ENCODE peak calls at places on chromosomes 4 and X, in four cellular contexts. B, H, F and I are unnamed samples.

GRCh38 chr4:89807441-89808140 is 29.4 kb downstream of the SNCA start:
- DNase-seq in B (no peak), H (no peak), F (no peak), I (no peak)

GRCh38 chr4:156946508-156947197 is 24.9 kb downstream of the PDGFC start:
- DNase-seq in H (peak; percentile 94), F (no peak), B (no peak), I (no peak)

GRCh38 chr4:107603430-107603829 is 116.6 kb downstream of the PAPSS1 start:
- DNase-seq in F (no peak), H (peak; percentile 25), B (no peak), I (no peak)

GRCh38 chr4:147924604-147925412 is 192.9 kb downstream of the ARHGAP10 start:
- DNase-seq in H (peak; percentile 38), F (peak; percentile 81), B (peak; percentile 36), I (no peak)

GRCh38 chr4:102569200-102569599 is 68.0 kb downstream of the NFKB1 start:
- DNase-seq in H (no peak), B (no peak), F (no peak), I (no peak)

GRCh38 chrX:72003811-72004750 is 93.4 kb downstream of the NHSL2 start:
- DNase-seq in H (peak; percentile 42), B (no peak), F (peak; percentile 90), I (no peak)

GRCh38 chrX:13627306-13627705 is 25.6 kb upstream of the TCEANC start:
- DNase-seq in B (no peak), H (no peak), F (no peak), I (no peak)

GRCh38 chr4:38190717-38191178 is 230.6 kb downstream of the PTTG2 start:
- DNase-seq in B (no peak), F (no peak), H (peak; percentile 53), I (no peak)

GRCh38 chrX:134026732-134027311 is 41.4 kb upstream of the GPC3 start:
- DNase-seq in H (peak; percentile 56), F (peak; percentile 83), B (peak; percentile 49), I (peak; percentile 41)

GRCh38 chr4:69708211-69708610 is 52.2 kb downstream of the SULT1B1 start:
- DNase-seq in B (no peak), H (peak; percentile 30), F (no peak), I (no peak)

GRCh38 chr4:84342161-84342560 is 156.9 kb downstream of the NKX6-1 start:
- DNase-seq in H (no peak), F (no peak), B (no peak), I (no peak)

GRCh38 chr4:88792821-88793220 is 95.2 kb upstream of the NAP1L5 start:
- DNase-seq in B (no peak), F (no peak), H (peak; percentile 11), I (no peak)

GRCh38 chrX:10288400-10288799 is 131.6 kb downstream of the CLCN4 start:
- DNase-seq in H (peak; percentile 15), B (no peak), F (no peak), I (no peak)

GRCh38 chr4:40888916-40889315 is 139.2 kb downstream of the NSUN7 start:
- DNase-seq in B (no peak), F (no peak), H (no peak), I (no peak)

GRCh38 chrX:46588263-46588662 is 14.7 kb downstream of the CHST7 start:
- DNase-seq in F (peak; percentile 60), B (no peak), H (peak; percentile 22), I (no peak)

GRCh38 chr4:31078661-31079060 is 358.5 kb downstream of the PCDH7 start:
- DNase-seq in H (no peak), F (no peak), B (no peak), I (no peak)

GRCh38 chr4:71415491-71415890 is 76.7 kb downstream of the SLC4A4 start:
- DNase-seq in B (no peak), F (no peak), H (peak; percentile 67), I (no peak)

GRCh38 chr4:100017627-100018310 is 67.7 kb upstream of the H2AZ1 start:
- DNase-seq in F (no peak), B (no peak), H (peak; percentile 83), I (no peak)

GRCh38 chrX:30939928-30940327 is 50.9 kb upstream of the TAB3 start:
- DNase-seq in H (no peak), B (no peak), F (no peak), I (no peak)

GRCh38 chr4:78152795-78153194 is 95.7 kb downstream of the FRAS1 start:
- DNase-seq in H (no peak), B (no peak), F (no peak), I (no peak)

GRCh38 chrX:110055616-110056015 is 52.7 kb downstream of the TMEM164 start:
- DNase-seq in H (no peak), F (no peak), B (no peak), I (no peak)

GRCh38 chrX:68043713-68044438 is 389.4 kb downstream of the OPHN1 start:
- DNase-seq in H (no peak), F (no peak), B (no peak), I (peak; percentile 91)

GRCh38 chrX:79477691-79478090 is 110.6 kb upstream of the ITM2A start:
- DNase-seq in H (peak; percentile 12), B (no peak), F (no peak), I (no peak)

GRCh38 chr4:8209176-8209874 is 10.2 kb downstream of the SH3TC1 start:
- DNase-seq in H (no peak), B (no peak), F (no peak), I (no peak)

GRCh38 chr4:75724867-75725724 is 719 bp downstream of the USO1 start:
- DNase-seq in F (peak; percentile 86), B (peak; percentile 69), H (peak; percentile 56), I (peak; percentile 85)

GRCh38 chr4:186069734-186070133 is 778 bp downstream of the TLR3 start:
- DNase-seq in H (no peak), B (no peak), F (no peak), I (no peak)

GRCh38 chrX:107117993-107118321 is 665 bp downstream of the RBM41 start:
- DNase-seq in B (peak; percentile 0), H (no peak), F (no peak), I (peak; percentile 55)

GRCh38 chr4:176123710-176124407 is 58.2 kb downstream of the WDR17 start:
- DNase-seq in F (peak; percentile 73), H (peak; percentile 43), B (peak; percentile 6), I (peak; percentile 84)

GRCh38 chrX:24210190-24210589 is 60.7 kb downstream of the ZFX start:
- DNase-seq in B (no peak), H (no peak), F (no peak), I (no peak)
- H3K36me3 ChIP-seq in B (peaks cover 9% of the 10 kb centered on the region), H (peaks cover 48% of the 10 kb centered on the region), F (peaks cover 35% of the 10 kb centered on the region), I (peaks cover 3% of the 10 kb centered on the region)

GRCh38 chrX:39911278-39911897 is 186.4 kb downstream of the BCOR start:
- DNase-seq in H (no peak), F (no peak), B (no peak), I (no peak)

GRCh38 chrX:39910651-39911050 is 187.1 kb downstream of the BCOR start:
- DNase-seq in H (no peak), F (no peak), B (no peak), I (no peak)

GRCh38 chrX:39912126-39912525 is 185.6 kb downstream of the BCOR start:
- DNase-seq in B (no peak), H (no peak), F (no peak), I (no peak)

GRCh38 chrX:39907964-39908616 is 189.7 kb downstream of the BCOR start:
- DNase-seq in F (peak; percentile 82), B (no peak), H (peak; percentile 94), I (no peak)

DNA sequence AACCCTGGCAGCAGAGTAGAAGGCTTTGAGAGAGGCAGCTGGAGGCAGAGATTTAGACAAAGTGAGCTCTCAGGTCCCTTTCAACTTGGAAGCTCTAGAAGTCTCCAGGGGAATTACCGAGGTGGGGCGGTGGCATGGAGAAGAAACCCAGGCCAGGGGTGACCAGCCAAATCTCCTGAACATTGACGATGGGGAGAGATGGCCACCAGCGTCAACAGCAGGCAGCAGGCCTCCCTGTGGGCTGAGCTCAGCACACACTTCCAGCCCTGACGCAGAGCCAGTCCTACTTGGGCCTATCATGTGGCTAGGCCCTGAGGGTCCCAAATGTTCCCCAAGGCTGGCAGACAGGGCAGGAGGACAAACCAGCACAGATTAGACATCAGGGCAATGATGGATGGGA is 187.8 kb downstream of the BCOR start:
- DNase-seq in H (no peak), F (no peak), B (no peak), I (no peak)
- H3K9ac ChIP-seq in H (no peak overlapping the region), F (no peak overlapping the region), B (no peak overlapping the region), I (no peak overlapping the region)

GRCh38 chr4:173252024-173252935 is 81.9 kb downstream of the HMGB2 start:
- DNase-seq in H (peak; percentile 97), F (no peak), B (no peak), I (peak; percentile 95)
- H3K4me1 ChIP-seq in H (peaks cover 17% of the 10 kb centered on the region), F (no peaks in the 10 kb centered on the region), B (peaks cover 8% of the 10 kb centered on the region), I (peaks cover 38% of the 10 kb centered on the region)

GRCh38 chr4:48538358-48538757 is 48.3 kb downstream of the ZAR1 start:
- DNase-seq in H (no peak), B (no peak), F (no peak), I (no peak)

GRCh38 chr4:48546336-48546735 is 56.3 kb downstream of the ZAR1 start:
- DNase-seq in H (peak; percentile 39), F (peak; percentile 65), B (peak; percentile 23), I (peak; percentile 37)

GRCh38 chr4:48542888-48543287 is 52.8 kb downstream of the ZAR1 start:
- DNase-seq in H (no peak), B (no peak), F (no peak), I (no peak)

GRCh38 chr4:48543796-48544195 is 53.7 kb downstream of the ZAR1 start:
- DNase-seq in F (no peak), H (no peak), B (no peak), I (no peak)
- H3K36me3 ChIP-seq in F (peaks cover 74% of the 10 kb centered on the region), H (peaks cover 25% of the 10 kb centered on the region), B (peaks cover 18% of the 10 kb centered on the region), I (peaks cover 8% of the 10 kb centered on the region)

GRCh38 chr4:87076690-87077358 is 142.0 kb downstream of the AFF1 start:
- DNase-seq in F (no peak), B (no peak), H (no peak), I (no peak)

GRCh38 chr4:87078987-87079469 is 141.4 kb downstream of the KLHL8 start:
- DNase-seq in B (no peak), F (no peak), H (no peak), I (no peak)

GRCh38 chr4:87079967-87080366 is 140.5 kb downstream of the KLHL8 start:
- DNase-seq in F (no peak), H (no peak), B (no peak), I (no peak)

GRCh38 chr4:87075876-87076275 is 141.1 kb downstream of the AFF1 start:
- DNase-seq in F (no peak), H (no peak), B (no peak), I (no peak)

DNA sequence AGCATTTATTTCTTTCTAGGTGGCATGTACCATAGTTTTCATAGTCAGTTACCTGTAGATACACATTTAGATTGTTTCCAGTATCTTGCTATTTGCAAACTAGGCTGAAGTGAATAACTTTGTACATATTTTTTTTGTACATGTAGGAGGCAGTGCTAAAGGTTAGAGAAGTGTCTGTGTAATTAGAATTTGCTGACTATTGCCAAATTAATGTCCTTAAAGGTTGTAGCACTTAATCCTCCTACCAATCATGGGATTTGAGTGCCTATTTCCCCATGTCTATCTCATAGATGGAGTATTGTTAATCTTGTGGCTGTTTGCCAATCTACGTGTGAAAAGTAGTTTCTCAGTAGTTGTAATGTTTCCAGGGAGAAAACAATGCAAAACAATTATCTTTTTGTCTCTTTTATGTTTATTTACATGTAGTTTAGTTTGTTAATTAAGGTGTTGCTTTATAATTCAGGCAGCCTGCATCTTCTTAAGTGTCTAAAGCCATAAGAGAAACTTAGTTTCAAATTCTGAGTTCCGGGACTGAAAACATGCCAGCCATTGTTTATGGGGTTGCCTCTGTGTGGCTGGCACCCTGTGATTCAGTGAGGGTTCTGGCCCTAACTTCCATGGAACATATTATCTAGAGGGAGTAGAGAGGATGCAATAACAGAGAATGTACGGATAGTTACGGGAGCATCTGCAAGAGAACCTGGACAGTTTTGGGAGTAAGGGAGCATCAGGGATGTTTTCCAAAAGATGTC is 142.4 kb downstream of the KLHL8 start:
- DNase-seq in B (no peak), H (no peak), F (no peak), I (no peak)
- H3K9ac ChIP-seq in B (no peak overlapping the region), H (no peak overlapping the region), F (no peak overlapping the region), I (no peak overlapping the region)

GRCh38 chr4:11178433-11178832 is 250.3 kb downstream of the HS3ST1 start:
- DNase-seq in H (no peak), B (no peak), F (no peak), I (no peak)
- H3K4me1 ChIP-seq in H (no peaks in the 10 kb centered on the region), B (no peaks in the 10 kb centered on the region), F (no peaks in the 10 kb centered on the region), I (no peaks in the 10 kb centered on the region)